ENCODE peak calls at places on chromosomes 11 and 22, in four cellular contexts. One of them, this sample, is unnamed.

GRCh38 chr11:119724956-119725355 is 4.0 kb downstream of the NECTIN1 start:
- DNase-seq in GM12878: no peak
- DNase-seq in K562: no peak
- DNase-seq in HepG2: no peak
- DNase-seq in this sample: no peak

GRCh38 chr11:70925238-70925637 is 327.1 kb downstream of the SHANK2 start:
- DNase-seq in GM12878: no peak
- DNase-seq in HepG2: no peak
- DNase-seq in K562: no peak
- DNase-seq in this sample: no peak

GRCh38 chr11:2205214-2205770 is 33.7 kb upstream of the TH start:
- DNase-seq in HepG2: no peak
- DNase-seq in GM12878: no peak
- DNase-seq in K562: no peak
- DNase-seq in this sample: no peak

GRCh38 chr11:118622376-118623290 is 15.2 kb downstream of the PHLDB1 start:
- DNase-seq in GM12878: no peak
- DNase-seq in K562: no peak
- DNase-seq in HepG2: no peak
- DNase-seq in this sample: peak

GRCh38 chr11:134676516-134677287 is 264.7 kb upstream of the B3GAT1 start:
- DNase-seq in HepG2: no peak
- DNase-seq in GM12878: no peak
- DNase-seq in K562: no peak
- DNase-seq in this sample: no peak

GRCh38 chr22:30665786-30666185 is 1.9 kb downstream of the DUSP18 start:
- DNase-seq in K562: no peak
- DNase-seq in GM12878: no peak
- DNase-seq in HepG2: no peak
- DNase-seq in this sample: no peak

GRCh38 chr22:40757071-40757470 is 62.1 kb downstream of the SLC25A17 start:
- DNase-seq in HepG2: no peak
- DNase-seq in GM12878: no peak
- DNase-seq in K562: no peak
- DNase-seq in this sample: no peak

GRCh38 chr11:17259519-17259918 is 17.0 kb upstream of the NUCB2 start:
- DNase-seq in K562: no peak
- DNase-seq in GM12878: no peak
- DNase-seq in HepG2: no peak
- DNase-seq in this sample: no peak

GRCh38 chr11:45180158-45180887 is 33.9 kb downstream of the PRDM11 start:
- DNase-seq in GM12878: no peak
- DNase-seq in HepG2: no peak
- DNase-seq in K562: peak
- DNase-seq in this sample: peak

GRCh38 chr11:67051945-67052488 is 4.6 kb upstream of the RHOD start:
- DNase-seq in GM12878: no peak
- DNase-seq in HepG2: no peak
- DNase-seq in K562: no peak
- DNase-seq in this sample: no peak

DNA sequence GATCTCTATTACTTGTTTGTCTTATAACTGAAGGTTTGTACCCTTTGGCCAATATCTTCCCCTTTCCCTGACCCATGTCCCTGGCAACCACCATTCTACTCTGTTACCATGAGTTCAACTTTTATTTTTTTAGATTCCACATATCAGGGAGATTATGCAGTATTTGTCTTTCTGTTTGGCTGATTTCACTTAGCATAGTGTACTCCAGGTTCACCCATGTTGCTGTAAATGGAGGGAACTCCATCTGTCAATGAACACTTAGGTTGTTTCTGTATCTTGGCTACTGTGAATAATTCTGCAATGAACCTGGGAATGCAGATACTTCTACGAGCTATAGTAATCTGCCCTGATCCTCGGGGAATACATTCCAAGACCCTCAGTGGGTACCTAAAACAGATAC is 14.9 kb downstream of the OR10D3 start:
- DNase-seq in GM12878: no peak
- DNase-seq in HepG2: no peak
- DNase-seq in K562: no peak
- DNase-seq in this sample: no peak
- TF ChIP-seq CHD2 in GM12878: no peak
- TF ChIP-seq CHD2 in HepG2: no peak
- TF ChIP-seq CHD2 in K562: no peak
- TF ChIP-seq CHD2 in this sample: no peak

GRCh38 chr11:8808226-8808585 is 102.8 kb upstream of the AKIP1 start:
- DNase-seq in GM12878: no peak
- DNase-seq in K562: no peak
- DNase-seq in HepG2: no peak
- DNase-seq in this sample: no peak

GRCh38 chr11:8810331-8811301 is 100.4 kb upstream of the AKIP1 start:
- DNase-seq in K562: peak
- DNase-seq in GM12878: no peak
- DNase-seq in HepG2: peak
- DNase-seq in this sample: peak

GRCh38 chr11:8809185-8809584 is 101.8 kb upstream of the AKIP1 start:
- DNase-seq in HepG2: no peak
- DNase-seq in K562: no peak
- DNase-seq in GM12878: no peak
- DNase-seq in this sample: no peak

GRCh38 chr11:8811571-8811970 is 99.4 kb upstream of the AKIP1 start:
- DNase-seq in K562: no peak
- DNase-seq in HepG2: no peak
- DNase-seq in GM12878: no peak
- DNase-seq in this sample: no peak

GRCh38 chr11:8809605-8810272 is 101.2 kb upstream of the AKIP1 start:
- DNase-seq in GM12878: no peak
- DNase-seq in K562: no peak
- DNase-seq in HepG2: peak
- DNase-seq in this sample: peak
- TF ChIP-seq FOXM1 in GM12878: no peak
- TF ChIP-seq FOXM1 in K562: no peak
- TF ChIP-seq FOXM1 in HepG2: no peak
- TF ChIP-seq FOXM1 in this sample: no peak

GRCh38 chr22:46366801-46367706 is 31.5 kb downstream of the TRMU start:
- DNase-seq in HepG2: no peak
- DNase-seq in GM12878: no peak
- DNase-seq in K562: no peak
- DNase-seq in this sample: no peak

GRCh38 chr22:46369716-46370583 is 34.4 kb downstream of the TRMU start:
- DNase-seq in K562: no peak
- DNase-seq in GM12878: no peak
- DNase-seq in HepG2: no peak
- DNase-seq in this sample: no peak

GRCh38 chr22:46368871-46369715 is 33.6 kb downstream of the TRMU start:
- DNase-seq in K562: no peak
- DNase-seq in HepG2: no peak
- DNase-seq in GM12878: no peak
- DNase-seq in this sample: no peak

GRCh38 chr22:46367707-46368191 is 32.2 kb downstream of the TRMU start:
- DNase-seq in HepG2: peak
- DNase-seq in K562: peak
- DNase-seq in GM12878: no peak
- DNase-seq in this sample: peak

DNA sequence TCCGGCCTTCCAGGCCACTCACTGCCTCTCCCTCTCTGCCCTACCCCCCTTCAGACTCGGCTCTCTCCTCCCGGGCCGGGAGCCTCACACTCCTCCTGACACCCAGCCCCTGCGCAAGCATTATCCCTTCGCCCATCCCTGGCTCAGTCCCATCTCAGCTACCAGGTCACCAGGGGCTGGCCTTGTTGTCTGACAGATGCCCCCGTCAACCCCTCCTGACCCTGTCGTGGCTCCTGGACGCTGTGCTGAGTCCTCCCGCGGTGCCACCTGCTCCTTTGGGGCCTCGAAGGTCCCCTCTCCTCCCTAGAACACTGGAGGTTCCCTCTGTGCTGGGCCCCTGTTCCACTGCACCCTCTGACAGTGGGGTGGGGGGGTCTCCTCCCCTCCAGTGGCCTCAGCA is 32.9 kb downstream of the TRMU start:
- DNase-seq in GM12878: no peak
- DNase-seq in HepG2: no peak
- DNase-seq in K562: no peak
- DNase-seq in this sample: no peak
- TF ChIP-seq MAX in GM12878: no peak
- TF ChIP-seq MAX in HepG2: no peak
- TF ChIP-seq MAX in K562: no peak
- TF ChIP-seq MAX in this sample: no peak

DNA sequence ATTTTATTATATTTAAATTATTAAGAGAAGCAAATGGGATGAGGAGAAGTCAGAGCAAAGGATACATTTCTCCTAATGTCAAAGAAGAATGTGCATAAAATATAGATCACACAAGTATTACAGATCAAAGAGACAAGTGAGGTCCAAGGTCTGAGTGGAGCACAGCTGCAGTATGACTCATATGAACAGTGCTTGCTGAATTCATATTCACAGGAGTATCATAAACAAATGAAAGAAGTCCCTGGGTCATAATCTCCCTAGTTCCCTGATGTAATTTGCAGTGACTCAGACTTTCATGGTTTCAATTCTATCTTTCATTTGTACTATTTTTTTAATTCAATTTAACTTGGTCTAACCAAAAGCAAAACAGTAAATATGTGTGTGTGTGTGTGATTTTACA is 499.0 kb upstream of the CCDC179 start:
- DNase-seq in GM12878: no peak
- DNase-seq in K562: no peak
- DNase-seq in HepG2: peak
- DNase-seq in this sample: no peak
- TF ChIP-seq CHD2 in GM12878: no peak
- TF ChIP-seq CHD2 in K562: no peak
- TF ChIP-seq CHD2 in HepG2: no peak
- TF ChIP-seq CHD2 in this sample: no peak

GRCh38 chr11:44030276-44030932 is 17.4 kb upstream of the ACCSL start:
- DNase-seq in HepG2: no peak
- DNase-seq in K562: no peak
- DNase-seq in GM12878: no peak
- DNase-seq in this sample: no peak
- TF ChIP-seq FOXM1 in HepG2: no peak
- TF ChIP-seq FOXM1 in K562: no peak
- TF ChIP-seq FOXM1 in GM12878: no peak
- TF ChIP-seq FOXM1 in this sample: no peak

GRCh38 chr11:108718466-108718865 is 53.6 kb downstream of the DDX10 start:
- DNase-seq in HepG2: no peak
- DNase-seq in K562: no peak
- DNase-seq in GM12878: no peak
- DNase-seq in this sample: no peak
- TF ChIP-seq MAX in HepG2: no peak
- TF ChIP-seq MAX in K562: no peak
- TF ChIP-seq MAX in GM12878: no peak
- TF ChIP-seq MAX in this sample: no peak

GRCh38 chr22:24156146-24156914 is 25.0 kb upstream of the SUSD2 start:
- DNase-seq in HepG2: no peak
- DNase-seq in K562: peak
- DNase-seq in GM12878: no peak
- DNase-seq in this sample: peak
- TF ChIP-seq CHD2 in HepG2: no peak
- TF ChIP-seq CHD2 in K562: no peak
- TF ChIP-seq CHD2 in GM12878: no peak
- TF ChIP-seq CHD2 in this sample: no peak

GRCh38 chr22:28718044-28718443 is 23.6 kb downstream of the CHEK2 start:
- DNase-seq in GM12878: no peak
- DNase-seq in K562: no peak
- DNase-seq in HepG2: no peak
- DNase-seq in this sample: no peak
- TF ChIP-seq FOXM1 in GM12878: no peak
- TF ChIP-seq FOXM1 in K562: no peak
- TF ChIP-seq FOXM1 in HepG2: no peak
- TF ChIP-seq FOXM1 in this sample: no peak

DNA sequence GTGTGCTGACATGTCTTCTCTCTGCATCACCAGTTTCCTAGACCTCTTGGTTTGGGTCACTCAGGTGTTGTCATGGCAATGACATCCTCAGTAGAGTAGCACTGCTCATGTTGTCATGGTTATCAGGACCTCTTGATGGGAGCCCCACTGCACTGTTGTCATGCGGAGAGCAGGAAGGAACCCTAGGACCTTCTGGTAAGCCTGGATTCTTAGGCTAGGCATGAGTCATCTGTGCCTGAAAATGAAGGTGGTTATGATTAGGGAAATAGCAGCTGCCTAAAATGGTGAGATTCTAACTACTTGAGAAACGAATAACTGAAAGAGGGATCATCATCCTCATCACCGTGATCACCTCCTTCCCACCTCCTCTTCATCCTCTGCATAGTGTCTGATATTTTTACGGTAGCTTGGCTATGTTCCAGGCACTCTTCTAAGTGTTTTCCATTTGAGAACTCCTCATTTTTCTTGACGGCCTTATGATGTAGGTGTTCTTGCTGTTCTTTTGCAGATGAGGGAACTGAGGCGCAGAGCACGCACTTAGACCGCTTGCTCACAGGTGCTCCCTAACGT is 858.4 kb downstream of the NTM start:
- DNase-seq in GM12878: no peak
- DNase-seq in K562: no peak
- DNase-seq in HepG2: no peak
- DNase-seq in this sample: no peak
- TF ChIP-seq MAX in GM12878: no peak
- TF ChIP-seq MAX in K562: no peak
- TF ChIP-seq MAX in HepG2: no peak
- TF ChIP-seq MAX in this sample: no peak

This sample was measured in SK-N-SH.